ENCODE peak calls at places on chromosomes 4 and X, in four cellular contexts. B is DMS 273 treated with DMSO at 0.1 percent for 48 hours, F is iPS-NIHi11, W is lung. J is an unnamed sample.

GRCh38 chrX:10414872-10415703 is 205.3 kb downstream of the MID1 start:
- DNase-seq in W (no peak), B (no peak), F (no peak), J (no peak)

GRCh38 chr4:7199771-7200441 is 7.6 kb downstream of the SORCS2 start:
- DNase-seq in B (no peak), F (no peak), W (no peak), J (no peak)

GRCh38 chr4:98262431-98262830 is 1.2 kb downstream of the RAP1GDS1 start:
- DNase-seq in W (no peak), B (no peak), F (no peak), J (no peak)

GRCh38 chr4:143025111-143025704 is 159.5 kb upstream of the USP38 start:
- DNase-seq in B (no peak), F (no peak), W (no peak), J (no peak)

GRCh38 chr4:26330186-26330787 is 9.5 kb downstream of the RBPJ start:
- DNase-seq in W (no peak), F (peak; percentile 31), B (peak; percentile 27), J (no peak)

GRCh38 chr4:10033191-10033881 is 12.0 kb upstream of the SLC2A9 start:
- DNase-seq in W (no peak), F (no peak), B (no peak), J (no peak)

GRCh38 chr4:30716671-30717207 is 3.4 kb upstream of the PCDH7 start:
- DNase-seq in W (no peak), B (no peak), F (no peak), J (no peak)

GRCh38 chrX:38426785-38427184 is 74.4 kb downstream of the OTC start:
- DNase-seq in B (no peak), W (no peak), F (no peak), J (no peak)

GRCh38 chr4:1092983-1093361 is 20.4 kb downstream of the RNF212 start:
- DNase-seq in F (no peak), B (no peak), W (no peak), J (no peak)

GRCh38 chrX:36859231-36859630 is 148.9 kb upstream of the FAM47C start:
- DNase-seq in B (no peak), F (no peak), W (no peak), J (no peak)

GRCh38 chrX:83416273-83416672 is 91.8 kb upstream of the POU3F4 start:
- DNase-seq in W (no peak), F (no peak), B (no peak), J (no peak)

GRCh38 chrX:103608305-103608963 is 671 bp downstream of the TCEAL3 start:
- DNase-seq in W (no peak), F (peak; percentile 3), B (no peak), J (no peak)

GRCh38 chrX:151082077-151082948 is 94.1 kb upstream of the GPR50 start:
- DNase-seq in W (peak; percentile 51), B (peak; percentile 7), F (peak; percentile 83), J (peak; percentile 73)

GRCh38 chr4:177228599-177228998 is 81.1 kb upstream of the NEIL3 start:
- DNase-seq in F (no peak), W (no peak), B (no peak), J (no peak)

GRCh38 chr4:7810792-7811535 is 128.7 kb downstream of the AFAP1 start:
- DNase-seq in B (no peak), W (no peak), F (no peak), J (no peak)

GRCh38 chr4:3765271-3766206 is 646 bp upstream of the ADRA2C start:
- DNase-seq in W (no peak), F (peak; percentile 89), B (no peak), J (peak; percentile 40)

GRCh38 chr4:148081745-148082144 is 349.9 kb downstream of the ARHGAP10 start:
- DNase-seq in F (no peak), B (no peak), W (no peak), J (no peak)

GRCh38 chr4:144903953-144904711 is 193.9 kb downstream of the ANAPC10 start:
- DNase-seq in W (no peak), B (no peak), F (no peak), J (no peak)

GRCh38 chr4:123327846-123328447 is 68.6 kb upstream of the SPRY1 start:
- DNase-seq in B (no peak), F (no peak), W (no peak), J (no peak)

GRCh38 chrX:45479835-45480422 is 279.3 kb upstream of the DIPK2B start:
- DNase-seq in W (no peak), B (no peak), F (no peak), J (no peak)

GRCh38 chr4:143260750-143261149 is 75.9 kb upstream of the GAB1 start:
- DNase-seq in W (no peak), F (no peak), B (no peak), J (no peak)

GRCh38 chr4:54229631-54230478 is 762 bp downstream of the PDGFRA start:
- DNase-seq in B (no peak), W (no peak), F (no peak), J (peak; percentile 32)

GRCh38 chrX:86421771-86422170 is 273.5 kb downstream of the DACH2 start:
- DNase-seq in W (no peak), F (no peak), B (no peak), J (no peak)

GRCh38 chr4:48746608-48747374 is 33.3 kb downstream of the FRYL start:
- DNase-seq in W (no peak), B (no peak), F (no peak), J (no peak)

GRCh38 chr4:6907658-6908191 is 1.9 kb upstream of the TBC1D14 start:
- DNase-seq in B (no peak), W (no peak), F (peak; percentile 70), J (peak; percentile 60)

GRCh38 chrX:8201896-8202331 is 30.8 kb upstream of the VCX2 start:
- DNase-seq in W (no peak), F (no peak), B (no peak), J (no peak)

GRCh38 chr4:115374621-115375020 is 261.2 kb upstream of the NDST4 start:
- DNase-seq in F (no peak), B (no peak), W (no peak), J (no peak)

J was measured in right lobe of liver.